ENCODE peak calls at places on chromosomes 1 and 21, in five cellular contexts. C, S, W, Q and L are unnamed samples.
A peak's percentile ranks its signal among the peaks of the same experiment; 100 is the strongest.

GRCh38 chr1:11841245-11842153 is 6.1 kb downstream of the NPPA start:
- DNase-seq in C (no peak), S (no peak), W (no peak), Q (no peak), L (no peak)

GRCh38 chr1:80272495-80272894 is 1266.0 kb upstream of the ADGRL4 start:
- DNase-seq in C (no peak), S (no peak), W (no peak), Q (no peak), L (no peak)

GRCh38 chr1:201468844-201469644 is at the start of gene PHLDA3:
- DNase-seq in C (no peak), S (peak; percentile 77), W (no peak), Q (peak; percentile 66), L (peak; percentile 84)

GRCh38 chr1:176102700-176103244 is 104.3 kb downstream of the COP1 start:
- DNase-seq in C (no peak), S (no peak), W (no peak), Q (no peak), L (no peak)

GRCh38 chr1:202952818-202953217 is 5.3 kb downstream of the ADIPOR1 start:
- DNase-seq in C (no peak), S (no peak), W (no peak), Q (no peak), L (no peak)

GRCh38 chr21:27831821-27832569 is 865.1 kb upstream of the ADAMTS5 start:
- DNase-seq in C (no peak), S (no peak), W (no peak), Q (no peak), L (no peak)

GRCh38 chr1:56017336-56017735 is 562.0 kb downstream of the PLPP3 start:
- DNase-seq in C (no peak), S (no peak), W (no peak), Q (no peak), L (no peak)

GRCh38 chr1:22418852-22419480 is 32.7 kb upstream of the ZBTB40 start:
- DNase-seq in C (no peak), S (no peak), W (peak; percentile 7), Q (no peak), L (no peak)

GRCh38 chr1:94648225-94649007 is 106.9 kb upstream of the F3 start:
- DNase-seq in C (no peak), S (no peak), W (no peak), Q (no peak), L (no peak)

GRCh38 chr1:20078166-20078565 is 8.2 kb downstream of the PLA2G5 start:
- DNase-seq in C (no peak), S (no peak), W (peak; percentile 72), Q (no peak), L (no peak)

GRCh38 chr1:248918126-248918525 is 12.1 kb downstream of the PGBD2 start:
- DNase-seq in C (no peak), S (no peak), W (no peak), Q (no peak), L (no peak)

GRCh38 chr1:225480825-225481434 is 53.1 kb upstream of the LBR start:
- DNase-seq in C (peak; percentile 47), S (no peak), W (no peak), Q (peak; percentile 36), L (peak; percentile 84)

GRCh38 chr1:212665241-212666115 is 34.2 kb downstream of the BATF3 start:
- DNase-seq in C (peak; percentile 85), S (no peak), W (no peak), Q (peak; percentile 51), L (peak; percentile 97)

GRCh38 chr1:179153217-179153616 is 71.3 kb downstream of the TOR3A start:
- DNase-seq in C (no peak), S (no peak), W (no peak), Q (no peak), L (no peak)

GRCh38 chr1:110556471-110556807 is 37.5 kb upstream of the KCNA10 start:
- DNase-seq in C (no peak), S (no peak), W (no peak), Q (no peak), L (no peak)

GRCh38 chr1:18581420-18581880 is 49.2 kb upstream of the PAX7 start:
- DNase-seq in C (no peak), S (no peak), W (no peak), Q (no peak), L (peak; percentile 78)

GRCh38 chr1:183609313-183609712 is 19.1 kb upstream of the NCF2 start:
- DNase-seq in C (no peak), S (no peak), W (no peak), Q (peak; percentile 43), L (no peak)

GRCh38 chr1:213094446-213094845 is 43.4 kb downstream of the RPS6KC1 start:
- DNase-seq in C (no peak), S (no peak), W (no peak), Q (peak; percentile 6), L (no peak)

GRCh38 chr21:31730687-31731111 is 1.2 kb downstream of the SCAF4 start:
- DNase-seq in C (peak; percentile 94), S (peak; percentile 70), W (no peak), Q (peak; percentile 12), L (peak; percentile 42)

GRCh38 chr1:108016451-108016920 is 51.5 kb upstream of the VAV3 start:
- DNase-seq in C (no peak), S (no peak), W (no peak), Q (no peak), L (no peak)

GRCh38 chr1:184002071-184002470 is 35.5 kb downstream of the COLGALT2 start:
- DNase-seq in C (peak; percentile 75), S (no peak), W (no peak), Q (peak; percentile 92), L (no peak)

GRCh38 chr1:233005703-233006102 is 55.3 kb downstream of the NTPCR start:
- DNase-seq in C (no peak), S (no peak), W (no peak), Q (no peak), L (no peak)
- TF ChIP-seq SUZ12 in C (no peak), S (no peak), W (no peak), Q (no peak), L (no peak)

DNA sequence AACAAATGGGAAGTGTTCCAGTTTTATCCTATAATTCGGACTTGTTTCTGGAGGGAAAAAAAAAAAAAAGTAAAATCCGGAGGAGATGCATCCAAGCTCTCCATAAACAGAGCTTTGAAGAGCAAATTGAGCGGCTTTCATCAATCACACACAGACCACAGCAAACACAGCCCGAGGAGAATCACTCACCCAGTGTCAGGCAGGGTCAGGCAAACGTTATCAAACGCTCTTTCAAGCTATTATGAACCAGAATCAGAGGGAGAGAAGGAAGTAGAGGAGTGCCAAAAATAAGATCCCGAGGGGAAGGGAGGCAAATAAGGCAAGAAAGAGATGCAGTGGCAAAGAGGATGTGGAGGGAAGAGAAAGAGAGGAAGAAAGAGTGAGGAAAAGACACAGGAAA is 188.3 kb upstream of the CAMK1G start:
- DNase-seq in C (no peak), S (no peak), W (no peak), Q (no peak), L (no peak)
- TF ChIP-seq SUZ12 in C (no peak), S (no peak), W (no peak), Q (no peak), L (no peak)

DNA sequence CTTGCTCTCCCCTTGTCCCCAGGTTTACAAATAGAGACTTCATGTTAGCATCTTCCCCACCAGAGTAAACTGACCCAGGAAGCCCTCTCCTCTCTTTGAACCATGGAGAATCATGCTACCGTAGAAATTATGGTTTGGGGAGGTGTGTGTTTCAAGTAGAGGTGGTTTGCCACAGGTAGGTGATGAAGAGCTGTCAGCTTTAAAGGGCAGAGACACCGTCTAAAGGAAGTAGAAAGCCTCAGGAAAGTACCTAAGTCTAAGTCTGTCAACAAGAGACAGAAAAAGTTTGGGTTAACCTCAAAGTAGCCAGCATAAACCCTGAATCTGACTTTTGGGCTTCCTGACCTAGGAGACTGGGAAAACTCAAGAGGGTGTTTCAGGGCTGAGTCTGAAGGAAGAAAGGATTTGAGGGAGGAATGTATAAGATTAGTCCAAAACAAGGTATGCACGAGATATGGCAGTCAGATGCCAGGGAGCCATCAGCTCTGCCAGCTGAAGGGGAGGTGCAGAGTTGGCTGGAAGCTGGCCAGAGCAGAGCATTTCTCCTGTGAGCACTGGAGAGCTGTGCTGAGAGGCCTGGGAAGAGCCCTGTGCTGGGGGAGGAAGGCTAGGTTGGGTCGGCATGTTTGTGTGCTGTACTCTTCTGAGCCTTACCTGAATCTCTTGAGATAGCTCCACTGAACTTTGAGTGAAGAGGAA is 14.3 kb downstream of the ADAMTSL4 start:
- DNase-seq in C (no peak), S (no peak), W (peak; percentile 83), Q (no peak), L (no peak)
- TF ChIP-seq SUZ12 in C (no peak), S (no peak), W (no peak), Q (no peak), L (no peak)

DNA sequence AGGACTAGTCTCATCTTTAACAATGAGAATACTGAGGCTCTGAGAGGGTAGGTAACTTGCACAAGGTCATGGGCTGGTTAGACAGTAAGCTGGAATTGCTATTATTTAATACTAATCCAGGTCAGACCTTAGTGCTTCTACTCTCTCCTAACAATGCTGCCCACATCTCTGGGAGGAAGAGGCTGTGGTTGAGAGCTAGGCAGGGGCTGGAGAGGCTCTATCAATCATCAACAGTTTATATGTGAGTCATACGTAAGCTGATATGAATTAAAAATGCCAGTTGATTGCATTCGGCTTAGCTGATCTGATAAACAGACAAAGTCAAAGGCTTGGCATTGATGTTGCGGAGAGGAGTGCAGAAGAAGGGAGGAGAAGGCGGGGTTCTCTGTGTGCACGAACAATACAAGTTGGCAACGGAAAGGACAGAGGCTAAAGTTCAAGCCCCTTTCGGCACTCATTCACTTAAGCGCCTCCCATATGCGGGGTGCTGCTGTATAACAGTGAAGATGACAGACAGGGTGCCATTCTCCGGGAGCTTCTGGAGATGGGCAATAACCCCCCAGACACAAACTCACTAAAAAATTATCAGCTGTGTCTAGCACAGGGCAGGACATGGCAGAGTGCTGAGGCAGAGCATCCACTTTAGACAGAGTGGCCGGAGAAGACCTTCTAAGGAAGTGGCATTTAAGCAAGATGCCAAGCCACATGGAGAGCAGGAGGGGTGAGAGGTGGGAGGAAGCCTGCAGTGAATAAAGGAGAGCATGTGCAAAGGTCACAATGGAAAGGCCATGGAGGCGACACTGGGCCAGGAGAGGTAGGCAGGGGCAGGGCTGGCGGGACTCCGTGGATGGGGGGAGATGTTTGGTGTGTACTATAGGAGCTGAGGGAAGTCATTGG is 195.2 kb downstream of the ZSCAN20 start:
- DNase-seq in C (no peak), S (no peak), W (no peak), Q (no peak), L (no peak)
- TF ChIP-seq SUZ12 in C (no peak), S (no peak), W (no peak), Q (no peak), L (no peak)

GRCh38 chr1:236890152-236891056 is 95.3 kb downstream of the MTR start:
- DNase-seq in C (no peak), S (no peak), W (no peak), Q (no peak), L (no peak)
- TF ChIP-seq SUZ12 in C (no peak), S (no peak), W (no peak), Q (no peak), L (no peak)